ENCODE peak calls at places on chromosomes 3 and 15, in nine cellular contexts. C is BE2C; G is CD8-positive, alpha-beta memory T cell; U is hippocampal formation; Z is amniotic epithelial cell; K is hypothalamus; J is activated T-cell treated with anti-CD3 and anti-CD28 coated beads, Interleukin-2, amount 50 U/mL, for 4 hours; V is neural crest cell; L is amygdala. E is an unnamed sample.

GRCh38 chr15:60376677-60377095 is 21.1 kb downstream of the ANXA2 start:
- DNase-seq in C (no peak), G (no peak), U (no peak), Z (no peak), K (no peak), J (no peak), V (no peak), L (no peak), E (no peak)

GRCh38 chr3:127808197-127808596 is 14.1 kb downstream of the MGLL start:
- DNase-seq in C (no peak), G (no peak), U (no peak), Z (no peak), K (no peak), J (no peak), V (no peak), L (no peak), E (no peak)

GRCh38 chr15:83380682-83381081 is 66.5 kb upstream of the SH3GL3 start:
- DNase-seq in C (peak; percentile 35), G (no peak), U (no peak), Z (peak; percentile 68), K (no peak), J (no peak), V (no peak), L (no peak), E (no peak)

GRCh38 chr3:148400754-148401153 is 296.9 kb upstream of the AGTR1 start:
- DNase-seq in C (no peak), G (no peak), U (no peak), Z (peak; percentile 60), K (no peak), J (no peak), V (no peak), L (no peak), E (no peak)

GRCh38 chr15:32730677-32731654 is 13.2 kb downstream of the GREM1 start:
- DNase-seq in C (peak; percentile 91), G (no peak), U (no peak), Z (peak; percentile 14), K (no peak), J (no peak), V (no peak), L (no peak), E (no peak)

GRCh38 chr3:10169000-10169496 is 4.3 kb downstream of the IRAK2 start:
- DNase-seq in C (peak; percentile 9), G (no peak), U (no peak), Z (no peak), K (no peak), J (no peak), V (no peak), L (no peak), E (no peak)

GRCh38 chr15:99443768-99444446 is 121.9 kb upstream of the MEF2A start:
- DNase-seq in C (no peak), G (no peak), U (no peak), Z (no peak), K (no peak), J (no peak), V (no peak), L (no peak), E (no peak)

GRCh38 chr3:151550025-151550618 is 89.3 kb upstream of the IGSF10 start:
- DNase-seq in C (no peak), G (no peak), U (no peak), Z (no peak), K (no peak), J (no peak), V (no peak), L (no peak), E (no peak)

GRCh38 chr15:76376029-76376428 is 39.5 kb downstream of the ISL2 start:
- DNase-seq in C (no peak), G (no peak), U (no peak), Z (no peak), K (no peak), J (no peak), V (no peak), L (no peak), E (no peak)

GRCh38 chr3:35505181-35505580 is 134.1 kb upstream of the ARPP21 start:
- DNase-seq in C (peak; percentile 40), G (no peak), U (no peak), Z (no peak), K (no peak), J (no peak), V (peak; percentile 8), L (no peak), E (no peak)

GRCh38 chr3:134675726-134676252 is 25.0 kb upstream of the KY start:
- DNase-seq in C (no peak), G (no peak), U (no peak), Z (no peak), K (no peak), J (no peak), V (no peak), L (no peak), E (no peak)

GRCh38 chr15:77023576-77024272 is 28.8 kb downstream of the PSTPIP1 start:
- DNase-seq in C (peak; percentile 10), G (peak; percentile 54), U (no peak), Z (no peak), K (no peak), J (no peak), V (no peak), L (no peak), E (no peak)

GRCh38 chr3:13095408-13095861 is 22.2 kb upstream of the IQSEC1 start:
- DNase-seq in C (no peak), G (peak; percentile 23), U (no peak), Z (no peak), K (no peak), J (no peak), V (no peak), L (no peak), E (no peak)

GRCh38 chr3:128923607-128924385 is 44.4 kb downstream of the ACAD9 start:
- DNase-seq in C (no peak), G (no peak), U (no peak), Z (no peak), K (no peak), J (no peak), V (no peak), L (no peak), E (peak; percentile 42)

GRCh38 chr3:61452536-61452991 is 108.8 kb upstream of the PTPRG start:
- DNase-seq in C (no peak), G (no peak), U (no peak), Z (no peak), K (no peak), J (no peak), V (no peak), L (no peak), E (no peak)

GRCh38 chr3:19948192-19948591 is 1.3 kb downstream of the RAB5A start:
- DNase-seq in C (no peak), G (no peak), U (no peak), Z (no peak), K (no peak), J (no peak), V (no peak), L (no peak), E (no peak)

GRCh38 chr15:26661107-26661506 is 111.8 kb downstream of the GABRB3 start:
- DNase-seq in C (no peak), G (no peak), U (no peak), Z (no peak), K (no peak), J (no peak), V (no peak), L (no peak), E (no peak)

GRCh38 chr3:126434264-126434590 is 39.5 kb downstream of the CFAP100 start:
- DNase-seq in C (no peak), G (no peak), U (no peak), Z (no peak), K (no peak), J (no peak), V (no peak), L (no peak), E (no peak)

GRCh38 chr15:90478981-90479481 is 50.7 kb upstream of the CRTC3 start:
- DNase-seq in C (no peak), G (no peak), U (no peak), Z (peak; percentile 25), K (no peak), J (no peak), V (no peak), L (no peak), E (no peak)

GRCh38 chr3:14261229-14261628 is 82.6 kb downstream of the LSM3 start:
- DNase-seq in C (peak; percentile 71), G (peak; percentile 81), U (peak; percentile 58), Z (peak; percentile 77), K (peak; percentile 54), J (peak; percentile 77), V (peak; percentile 97), L (peak; percentile 24), E (peak; percentile 83)

GRCh38 chr15:91872356-91873132 is 19.0 kb downstream of the SLCO3A1 start:
- DNase-seq in C (no peak), G (no peak), U (no peak), Z (no peak), K (no peak), J (no peak), V (no peak), L (no peak), E (no peak)

GRCh38 chr3:126197854-126198584 is 17.6 kb upstream of the ALDH1L1 start:
- DNase-seq in C (peak; percentile 77), G (peak; percentile 60), U (no peak), Z (peak; percentile 53), K (no peak), J (peak; percentile 23), V (peak; percentile 61), L (no peak), E (peak; percentile 49)

GRCh38 chr15:101538996-101539395 is 49.5 kb upstream of the PCSK6 start:
- DNase-seq in C (no peak), G (no peak), U (no peak), Z (no peak), K (no peak), J (no peak), V (no peak), L (no peak), E (no peak)

GRCh38 chr3:124700880-124701684 is 29.2 kb upstream of the UMPS start:
- DNase-seq in C (no peak), G (no peak), U (no peak), Z (peak; percentile 72), K (no peak), J (no peak), V (no peak), L (no peak), E (no peak)

GRCh38 chr3:4805662-4806061 is 173.6 kb upstream of the BHLHE40 start:
- DNase-seq in C (no peak), G (no peak), U (no peak), Z (no peak), K (no peak), J (no peak), V (no peak), L (no peak), E (no peak)

GRCh38 chr3:195540031-195540430 is 3.1 kb downstream of the PPP1R2 start:
- DNase-seq in C (no peak), G (no peak), U (no peak), Z (no peak), K (no peak), J (no peak), V (no peak), L (no peak), E (no peak)